ENCODE peak calls at places on chromosomes 13 and 19, in five cellular contexts. R, T, K, F and Q are unnamed samples.
A peak's percentile ranks its signal among the peaks of the same experiment; 100 is the strongest.

GRCh38 chr19:31339405-31339804 is 9.8 kb downstream of the TSHZ3 start:
- DNase-seq in R (no peak), T (no peak), K (no peak), F (no peak), Q (no peak)

GRCh38 chr19:17138937-17139598 is 63.5 kb downstream of the MYO9B start:
- DNase-seq in T (no peak), K (peak; percentile 21), R (no peak), F (no peak), Q (peak; percentile 10)

GRCh38 chr19:1860133-1860775 is 3.1 kb downstream of the KLF16 start:
- DNase-seq in R (no peak), T (no peak), F (peak; percentile 38), K (peak; percentile 91), Q (peak; percentile 62)

GRCh38 chr19:18526316-18526715 is 4.4 kb upstream of the ELL start:
- DNase-seq in R (no peak), K (no peak), F (no peak), T (no peak), Q (no peak)

GRCh38 chr19:2775556-2776430 is 7.3 kb downstream of the SGTA start:
- DNase-seq in T (peak; percentile 41), R (no peak), F (peak; percentile 21), K (peak; percentile 69), Q (peak; percentile 89)

GRCh38 chr13:75635101-75635620 is 969 bp upstream of the LMO7 start:
- DNase-seq in T (no peak), K (peak; percentile 27), R (no peak), F (no peak), Q (no peak)

GRCh38 chr13:42715909-42716308 is 65.5 kb upstream of the FAM216B start:
- DNase-seq in R (no peak), F (no peak), T (no peak), K (no peak), Q (no peak)

GRCh38 chr19:16143399-16144215 is at the start of gene HSH2D:
- DNase-seq in R (no peak), F (no peak), K (no peak), T (peak; percentile 75), Q (no peak)

GRCh38 chr13:51906581-51906980 is 44.8 kb downstream of the CCDC70 start:
- DNase-seq in T (no peak), K (peak; percentile 42), R (no peak), F (no peak), Q (no peak)

GRCh38 chr19:7605490-7606222 is 10.0 kb downstream of the CAMSAP3 start:
- DNase-seq in T (no peak), F (no peak), K (no peak), R (no peak), Q (no peak)

GRCh38 chr13:99614465-99614885 is 113.2 kb downstream of the TM9SF2 start:
- DNase-seq in R (no peak), F (no peak), K (no peak), T (no peak), Q (peak; percentile 27)

GRCh38 chr19:6632002-6632621 is 37.8 kb downstream of the TNFSF14 start:
- DNase-seq in T (peak; percentile 64), R (no peak), F (peak; percentile 60), K (peak; percentile 81), Q (peak; percentile 83)

GRCh38 chr13:36059366-36059765 is 71.8 kb downstream of the DCLK1 start:
- DNase-seq in F (no peak), T (no peak), K (peak; percentile 75), R (no peak), Q (peak; percentile 32)

GRCh38 chr13:25688524-25688923 is 316.8 kb downstream of the ATP8A2 start:
- DNase-seq in F (no peak), K (no peak), T (no peak), R (no peak), Q (peak; percentile 95)

GRCh38 chr19:18606281-18607221 is at the start of gene CRLF1:
- DNase-seq in F (no peak), K (peak; percentile 21), T (no peak), R (no peak), Q (no peak)

GRCh38 chr19:43936219-43936618 is 1.1 kb upstream of the ZNF45 start:
- DNase-seq in F (no peak), T (no peak), R (no peak), K (no peak), Q (no peak)

GRCh38 chr19:616276-616675 is 17.1 kb downstream of the POLRMT start:
- DNase-seq in T (no peak), R (no peak), K (no peak), F (no peak), Q (no peak)

GRCh38 chr19:47100290-47100689 is 13.3 kb downstream of the ZC3H4 start:
- DNase-seq in K (no peak), R (no peak), F (no peak), T (no peak), Q (no peak)

GRCh38 chr19:1261863-1262686 is 7.1 kb upstream of the CIRBP start:
- DNase-seq in R (peak; percentile 94), K (peak; percentile 92), T (no peak), F (no peak), Q (peak; percentile 67)

GRCh38 chr13:102729560-102730275 is 34.9 kb upstream of the METTL21C start:
- DNase-seq in K (peak; percentile 45), R (no peak), T (no peak), F (no peak), Q (peak; percentile 53)

GRCh38 chr19:55590621-55591020 is 8.7 kb downstream of the FIZ1 start:
- DNase-seq in T (no peak), F (no peak), K (no peak), R (no peak), Q (no peak)

GRCh38 chr19:30160996-30161655 is 211.1 kb upstream of the ZNF536 start:
- DNase-seq in K (no peak), T (no peak), F (no peak), R (no peak), Q (no peak)

GRCh38 chr19:39177110-39177699 is 19.6 kb upstream of the NCCRP1 start:
- DNase-seq in K (no peak), F (no peak), T (no peak), R (no peak), Q (no peak)

GRCh38 chr13:38883783-38884182 is 106.8 kb downstream of the STOML3 start:
- DNase-seq in T (no peak), F (no peak), K (peak; percentile 89), R (no peak), Q (no peak)

GRCh38 chr19:31260171-31260933 is 88.9 kb downstream of the TSHZ3 start:
- DNase-seq in K (no peak), T (no peak), F (no peak), R (peak; percentile 45), Q (no peak)

GRCh38 chr13:33345842-33346241 is 60.3 kb upstream of the STARD13 start:
- DNase-seq in F (no peak), K (no peak), T (no peak), R (no peak), Q (no peak)

GRCh38 chr13:52713894-52714293 is 25.7 kb downstream of the CNMD start:
- DNase-seq in R (no peak), K (no peak), F (peak; percentile 16), T (no peak), Q (no peak)

GRCh38 chr13:113454936-113455335 is 1.6 kb upstream of the ADPRHL1 start:
- DNase-seq in K (no peak), R (no peak), F (no peak), T (no peak), Q (no peak)

GRCh38 chr13:24184265-24184841 is 23.8 kb downstream of the SPATA13 start:
- DNase-seq in T (no peak), R (no peak), K (no peak), F (no peak), Q (no peak)

GRCh38 chr19:18223860-18224524 is 2.2 kb downstream of the PDE4C start:
- DNase-seq in F (no peak), R (no peak), K (peak; percentile 26), T (no peak), Q (no peak)